ENCODE peak calls at places on chromosomes 4 and X, in four cellular contexts. I is adrenal gland, D is endodermal cell, Q is DND-41. X is an unnamed sample.

GRCh38 chrX:100994352-100995281 is 25.1 kb downstream of the ARL13A start:
- DNase-seq in I (no peak), D (no peak), Q (no peak), X (no peak)

GRCh38 chr4:188091-188490 is 63.8 kb downstream of the ZNF718 start:
- DNase-seq in I (no peak), D (no peak), Q (no peak), X (no peak)

GRCh38 chrX:124863303-124863702 is 456.4 kb upstream of the TEX13C start:
- DNase-seq in I (no peak), D (peak; percentile 74), Q (no peak), X (no peak)

GRCh38 chr4:83217721-83218522 is 66.7 kb downstream of the COQ2 start:
- DNase-seq in I (no peak), D (no peak), Q (peak; percentile 77), X (peak; percentile 84)

GRCh38 chrX:20739038-20739745 is 472.5 kb upstream of the RPS6KA3 start:
- DNase-seq in I (no peak), D (no peak), Q (no peak), X (no peak)

GRCh38 chr4:147542229-147542990 is 61.5 kb downstream of the EDNRA start:
- DNase-seq in I (no peak), D (no peak), Q (no peak), X (no peak)

GRCh38 chr4:40662962-40663604 is 33.4 kb upstream of the RBM47 start:
- DNase-seq in I (peak; percentile 40), D (no peak), Q (no peak), X (no peak)

GRCh38 chr4:161629694-161630441 is 533.9 kb downstream of the FSTL5 start:
- DNase-seq in I (no peak), D (no peak), Q (no peak), X (no peak)

GRCh38 chr4:94334962-94335361 is 7.7 kb downstream of the HPGDS start:
- DNase-seq in I (no peak), D (no peak), Q (no peak), X (no peak)

GRCh38 chrX:24859211-24859841 is 156.4 kb downstream of the ARX start:
- DNase-seq in I (no peak), D (peak; percentile 64), Q (no peak), X (no peak)

GRCh38 chrX:154401045-154401799 is 3.0 kb downstream of the RPL10 start:
- DNase-seq in I (no peak), D (peak; percentile 81), Q (peak; percentile 28), X (peak; percentile 15)

GRCh38 chr4:2886622-2887021 is 43.0 kb downstream of the ADD1 start:
- DNase-seq in I (no peak), D (no peak), Q (no peak), X (no peak)

GRCh38 chr4:40340034-40340433 is 4.9 kb downstream of the CHRNA9 start:
- DNase-seq in I (no peak), D (no peak), Q (no peak), X (no peak)

GRCh38 chr4:141711211-141711610 is 74.8 kb downstream of the IL15 start:
- DNase-seq in I (no peak), D (no peak), Q (no peak), X (no peak)

GRCh38 chr4:140286503-140286902 is 86.9 kb upstream of the SCOC start:
- DNase-seq in I (peak; percentile 78), D (no peak), Q (no peak), X (no peak)

GRCh38 chrX:9562851-9563250 is 98.0 kb downstream of the TBL1X start:
- DNase-seq in I (no peak), D (no peak), Q (no peak), X (no peak)

GRCh38 chr4:71189471-71189870 is 149.3 kb upstream of the SLC4A4 start:
- DNase-seq in I (no peak), D (no peak), Q (no peak), X (no peak)

GRCh38 chrX:9072281-9072680 is 38.4 kb upstream of the FAM9B start:
- DNase-seq in I (no peak), D (no peak), Q (no peak), X (no peak)

GRCh38 chr4:137069473-137069872 is 462.8 kb downstream of the PCDH18 start:
- DNase-seq in I (no peak), D (no peak), Q (no peak), X (no peak)

GRCh38 chrX:10634681-10635161 is 14.3 kb upstream of the MID1 start:
- DNase-seq in I (no peak), D (no peak), Q (no peak), X (no peak)

DNA sequence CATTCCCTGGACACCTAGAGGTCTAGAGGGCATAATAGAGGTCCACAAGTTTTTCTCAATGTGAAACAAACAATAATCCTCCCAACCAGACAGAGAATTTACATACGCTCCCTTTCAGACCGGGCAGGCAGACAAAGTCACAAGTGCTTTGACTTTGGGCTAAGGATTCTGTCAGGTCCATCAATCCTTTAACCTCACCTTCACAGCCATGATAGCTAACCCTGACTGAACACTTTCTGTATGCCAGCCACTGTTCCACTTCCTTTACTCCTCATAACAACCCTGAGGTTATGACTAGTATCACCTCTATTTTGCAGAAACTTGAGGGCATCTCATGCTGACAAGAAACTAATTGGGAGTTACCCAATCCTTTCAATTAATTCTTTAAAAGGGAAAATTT is 118.8 kb upstream of the AFF2 start:
- DNase-seq in I (no peak), D (no peak), Q (peak; percentile 30), X (no peak)
- H3K4me3 ChIP-seq in I (no peak overlapping the region), D (no peak overlapping the region), Q (peak overlapping the region; percentile 53), X (peak overlapping the region; percentile 44)

GRCh38 chr4:163473130-163473529 is 424 bp downstream of the TKTL2 start:
- DNase-seq in I (no peak), D (peak; percentile 48), Q (no peak), X (no peak)

GRCh38 chr4:163474027-163474426 is 473 bp upstream of the TKTL2 start:
- DNase-seq in I (no peak), D (no peak), Q (no peak), X (no peak)

GRCh38 chr4:163482197-163482596 is 8.6 kb upstream of the TKTL2 start:
- DNase-seq in I (no peak), D (no peak), Q (no peak), X (no peak)

GRCh38 chr4:163473576-163473975 is at the start of gene TKTL2:
- DNase-seq in I (no peak), D (no peak), Q (no peak), X (no peak)

GRCh38 chr4:163476761-163477438 is 3.3 kb upstream of the TKTL2 start:
- DNase-seq in I (no peak), D (no peak), Q (no peak), X (no peak)
- H3K4me1 ChIP-seq in I (no peaks in the 10 kb centered on the region), D (no peaks in the 10 kb centered on the region), Q (no peaks in the 10 kb centered on the region), X (no peaks in the 10 kb centered on the region)

GRCh38 chrX:40015693-40016092 is 82.1 kb downstream of the BCOR start:
- DNase-seq in I (no peak), D (no peak), Q (no peak), X (no peak)
- H3K4me3 ChIP-seq in I (no peak overlapping the region), D (no peak overlapping the region), Q (no peak overlapping the region), X (no peak overlapping the region)

DNA sequence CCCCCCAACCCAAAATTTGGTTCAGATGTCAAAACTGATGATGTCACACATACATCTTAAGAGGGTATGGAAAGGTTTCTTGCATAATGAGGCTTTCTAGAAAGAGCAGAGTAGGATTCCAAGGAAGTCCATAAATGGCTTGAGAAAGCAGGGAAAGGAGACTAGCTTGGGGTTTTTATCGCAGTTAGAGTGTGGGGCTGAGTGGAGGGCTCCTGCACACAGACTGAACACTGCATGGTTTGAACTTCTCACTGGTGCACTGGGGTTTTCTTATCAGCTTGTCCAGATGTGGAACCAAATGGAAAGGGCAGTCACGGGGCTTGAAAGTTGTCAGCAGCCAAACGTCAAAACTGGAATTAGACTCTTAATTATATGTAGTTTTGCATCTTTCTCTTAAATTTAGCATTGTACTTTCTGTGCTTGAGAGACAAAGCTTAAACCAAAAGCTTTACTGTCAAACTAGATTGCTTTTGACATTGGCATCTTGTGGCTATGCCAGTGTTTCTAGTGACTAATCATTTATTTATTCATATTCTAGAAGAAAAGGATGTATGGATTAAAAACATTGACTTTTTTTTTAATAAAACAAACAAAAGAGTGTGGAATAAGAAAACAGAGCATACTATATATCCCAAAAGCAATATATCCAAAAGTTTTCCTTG is 78.3 kb upstream of the STIM2 start:
- DNase-seq in I (no peak), D (no peak), Q (no peak), X (no peak)
- H3K4me1 ChIP-seq in I (no peaks in the 10 kb centered on the region), D (no peaks in the 10 kb centered on the region), Q (no peaks in the 10 kb centered on the region), X (no peaks in the 10 kb centered on the region)